ENCODE peak calls at places on chromosomes 5 and 9, in ten cellular contexts. V, S, K, A, O, D, T, B, M and R are unnamed samples.
A peak's percentile ranks its signal among the peaks of the same experiment; 100 is the strongest.

GRCh38 chr5:75331-76320 is 16.3 kb upstream of the PLEKHG4B start:
- DNase-seq in V (no peak), S (no peak), K (no peak), A (no peak), O (no peak), D (no peak), T (no peak), B (no peak), M (no peak), R (no peak)

GRCh38 chr5:100270323-100270771 is 264.8 kb upstream of the FAM174A start:
- DNase-seq in V (no peak), S (no peak), K (no peak), A (no peak), O (no peak), D (no peak), T (no peak), B (no peak), M (no peak), R (no peak)

GRCh38 chr9:95641591-95641990 is 124.8 kb upstream of the PTCH1 start:
- DNase-seq in V (no peak), S (no peak), K (no peak), A (no peak), O (no peak), D (no peak), T (no peak), B (no peak), M (no peak), R (no peak)

GRCh38 chr5:86979801-86980510 is 287.7 kb upstream of the RASA1 start:
- DNase-seq in V (no peak), S (peak; percentile 83), K (peak; percentile 74), A (no peak), O (no peak), D (no peak), T (no peak), B (no peak), M (no peak), R (peak; percentile 99)

GRCh38 chr9:100307061-100307460 is 45.7 kb downstream of the TEX10 start:
- DNase-seq in V (no peak), S (no peak), K (no peak), A (no peak), O (no peak), D (no peak), T (no peak), B (no peak), M (no peak), R (no peak)

GRCh38 chr9:137828527-137829259 is 48.9 kb upstream of the CACNA1B start:
- DNase-seq in V (peak; percentile 52), S (no peak), K (no peak), A (no peak), O (no peak), D (no peak), T (peak; percentile 43), B (peak; percentile 68), M (no peak), R (no peak)

GRCh38 chr5:178415353-178415752 is 174.8 kb downstream of the COL23A1 start:
- DNase-seq in V (no peak), S (no peak), K (no peak), A (no peak), O (no peak), D (no peak), T (no peak), B (no peak), M (no peak), R (no peak)

GRCh38 chr5:132883261-132883834 is 9.9 kb downstream of the LEAP2 start:
- DNase-seq in V (peak; percentile 50), S (peak; percentile 53), K (peak; percentile 45), A (peak; percentile 30), O (peak; percentile 47), D (peak; percentile 9), T (peak; percentile 70), B (peak; percentile 82), M (no peak), R (peak; percentile 28)

GRCh38 chr9:134168731-134169130 is 4.4 kb upstream of the RNU6ATAC start:
- DNase-seq in V (no peak), S (no peak), K (no peak), A (no peak), O (peak; percentile 33), D (no peak), T (no peak), B (no peak), M (no peak), R (no peak)

GRCh38 chr5:150181035-150181434 is 8.8 kb upstream of the SLC6A7 start:
- DNase-seq in V (no peak), S (no peak), K (no peak), A (no peak), O (no peak), D (no peak), T (no peak), B (no peak), M (no peak), R (no peak)

GRCh38 chr5:7577381-7577780 is 181.4 kb downstream of the ADCY2 start:
- DNase-seq in V (no peak), S (no peak), K (no peak), A (no peak), O (no peak), D (no peak), T (no peak), B (no peak), M (no peak), R (no peak)

GRCh38 chr5:137167187-137167586 is 331.9 kb downstream of the SPOCK1 start:
- DNase-seq in V (no peak), S (no peak), K (no peak), A (no peak), O (no peak), D (no peak), T (no peak), B (no peak), M (no peak), R (no peak)

GRCh38 chr5:106258591-106259125 is 1412.1 kb downstream of the EFNA5 start:
- DNase-seq in V (no peak), S (no peak), K (no peak), A (no peak), O (no peak), D (no peak), T (no peak), B (no peak), M (no peak), R (no peak)

GRCh38 chr5:102666164-102666951 is 88.7 kb upstream of the PAM start:
- DNase-seq in V (no peak), S (peak; percentile 23), K (peak; percentile 73), A (no peak), O (peak; percentile 60), D (no peak), T (no peak), B (peak; percentile 35), M (no peak), R (no peak)

GRCh38 chr9:128008171-128008570 is 27.4 kb upstream of the EEIG1 start:
- DNase-seq in V (no peak), S (no peak), K (no peak), A (no peak), O (peak; percentile 90), D (no peak), T (no peak), B (no peak), M (no peak), R (no peak)

GRCh38 chr9:70112981-70113380 is 69.3 kb downstream of the MAMDC2 start:
- DNase-seq in V (no peak), S (no peak), K (no peak), A (no peak), O (no peak), D (no peak), T (no peak), B (peak; percentile 65), M (no peak), R (no peak)

GRCh38 chr9:132792547-132792946 is 85.5 kb downstream of the AK8 start:
- DNase-seq in V (no peak), S (no peak), K (no peak), A (no peak), O (no peak), D (no peak), T (no peak), B (no peak), M (no peak), R (no peak)

GRCh38 chr5:104353371-104353770 is 790.8 kb upstream of the NUDT12 start:
- DNase-seq in V (no peak), S (no peak), K (no peak), A (no peak), O (no peak), D (no peak), T (no peak), B (peak; percentile 6), M (no peak), R (no peak)

GRCh38 chr9:109416135-109416706 is 81.9 kb downstream of the PTPN3 start:
- DNase-seq in V (no peak), S (no peak), K (no peak), A (no peak), O (no peak), D (no peak), T (no peak), B (no peak), M (no peak), R (no peak)

GRCh38 chr5:2302169-2302568 is 419.4 kb upstream of the IRX4 start:
- DNase-seq in V (no peak), S (no peak), K (no peak), A (no peak), O (no peak), D (no peak), T (no peak), B (no peak), M (no peak), R (no peak)

GRCh38 chr9:112443200-112443599 is 43.4 kb upstream of the KIAA1958 start:
- DNase-seq in V (peak; percentile 9), S (peak; percentile 7), K (no peak), A (peak; percentile 24), O (peak; percentile 26), D (no peak), T (no peak), B (peak; percentile 48), M (no peak), R (no peak)

GRCh38 chr5:174708466-174709207 is 15.7 kb upstream of the MSX2 start:
- DNase-seq in V (no peak), S (no peak), K (no peak), A (no peak), O (no peak), D (no peak), T (no peak), B (no peak), M (no peak), R (no peak)

GRCh38 chr9:34659592-34660253 is 2.7 kb downstream of the CCL27 start:
- DNase-seq in V (no peak), S (no peak), K (no peak), A (no peak), O (no peak), D (no peak), T (no peak), B (no peak), M (no peak), R (no peak)

GRCh38 chr5:45262061-45262590 is 434.1 kb downstream of the HCN1 start:
- DNase-seq in V (no peak), S (no peak), K (no peak), A (no peak), O (peak; percentile 7), D (no peak), T (no peak), B (peak; percentile 21), M (no peak), R (no peak)

GRCh38 chr9:96418074-96418919 is at the start of gene ZNF367:
- DNase-seq in V (peak; percentile 94), S (peak; percentile 89), K (peak; percentile 79), A (peak; percentile 92), O (peak; percentile 99), D (peak; percentile 74), T (peak; percentile 90), B (peak; percentile 97), M (peak; percentile 70), R (peak; percentile 81)

GRCh38 chr9:86046930-86047341 is 52.4 kb downstream of the GOLM1 start:
- DNase-seq in V (no peak), S (no peak), K (no peak), A (no peak), O (no peak), D (no peak), T (no peak), B (no peak), M (no peak), R (no peak)

GRCh38 chr9:79061766-79062165 is 510.0 kb upstream of the TLE4 start:
- DNase-seq in V (no peak), S (no peak), K (no peak), A (no peak), O (no peak), D (no peak), T (no peak), B (no peak), M (no peak), R (no peak)

GRCh38 chr5:4572713-4573112 is 567.4 kb upstream of the ADAMTS16 start:
- DNase-seq in V (no peak), S (no peak), K (no peak), A (no peak), O (no peak), D (no peak), T (no peak), B (no peak), M (no peak), R (no peak)